ENCODE peak calls at places on chromosomes 13 and 19, in seven cellular contexts. V is T47D, O is HepG2, U is HCT116, G is H1, N is K562, R is GM12878. C is an unnamed sample.

GRCh38 chr19:45423033-45423588 is 606 bp downstream of the ERCC1 start:
- DNase-seq in V (no peak), O (no peak), U (no peak), G (no peak), N (no peak), R (no peak), C (no peak)

GRCh38 chr13:47499358-47500150 is 501.5 kb downstream of the SUCLA2 start:
- DNase-seq in V (no peak), O (no peak), U (no peak), G (no peak), N (no peak), R (no peak), C (no peak)

GRCh38 chr19:13926715-13927114 is 11.5 kb downstream of the PODNL1 start:
- DNase-seq in V (no peak), O (no peak), U (no peak), G (no peak), N (no peak), R (no peak), C (no peak)

GRCh38 chr19:42150940-42151339 is 18.7 kb upstream of the POU2F2 start:
- DNase-seq in V (no peak), O (no peak), U (no peak), G (no peak), N (no peak), R (no peak), C (peak; percentile 50)

GRCh38 chr13:70814684-70815083 is 706.4 kb upstream of the KLHL1 start:
- DNase-seq in V (no peak), O (no peak), U (no peak), G (no peak), N (no peak), R (no peak), C (no peak)

GRCh38 chr19:4083677-4084546 is 17.2 kb upstream of the ZBTB7A start:
- DNase-seq in V (peak; percentile 92), O (no peak), U (no peak), G (no peak), N (no peak), R (no peak), C (no peak)

GRCh38 chr19:36527873-36528193 is 238 bp downstream of the ZNF260 start:
- DNase-seq in V (no peak), O (no peak), U (no peak), G (no peak), N (no peak), R (no peak), C (no peak)

GRCh38 chr13:71813187-71813586 is 53.8 kb downstream of the DACH1 start:
- DNase-seq in V (no peak), O (no peak), U (no peak), G (no peak), N (no peak), R (no peak), C (no peak)

GRCh38 chr13:106187501-106187900 is 348.0 kb downstream of the EFNB2 start:
- DNase-seq in V (no peak), O (no peak), U (no peak), G (no peak), N (no peak), R (no peak), C (no peak)

GRCh38 chr13:36850790-36851438 is 31.9 kb downstream of the RFXAP start:
- DNase-seq in V (peak; percentile 33), O (peak; percentile 23), U (no peak), G (no peak), N (no peak), R (no peak), C (peak; percentile 24)

GRCh38 chr19:43731346-43731745 is 15.5 kb downstream of the IRGC start:
- DNase-seq in V (no peak), O (no peak), U (no peak), G (no peak), N (no peak), R (no peak), C (no peak)

GRCh38 chr19:20051841-20052768 is 12.8 kb upstream of the ZNF682 start:
- DNase-seq in V (peak; percentile 98), O (peak; percentile 92), U (no peak), G (peak; percentile 100), N (no peak), R (peak; percentile 17), C (peak; percentile 86)

GRCh38 chr19:42420055-42420544 is 7.1 kb downstream of the LIPE start:
- DNase-seq in V (peak; percentile 63), O (peak; percentile 80), U (peak; percentile 50), G (no peak), N (peak; percentile 90), R (no peak), C (peak; percentile 76)

DNA sequence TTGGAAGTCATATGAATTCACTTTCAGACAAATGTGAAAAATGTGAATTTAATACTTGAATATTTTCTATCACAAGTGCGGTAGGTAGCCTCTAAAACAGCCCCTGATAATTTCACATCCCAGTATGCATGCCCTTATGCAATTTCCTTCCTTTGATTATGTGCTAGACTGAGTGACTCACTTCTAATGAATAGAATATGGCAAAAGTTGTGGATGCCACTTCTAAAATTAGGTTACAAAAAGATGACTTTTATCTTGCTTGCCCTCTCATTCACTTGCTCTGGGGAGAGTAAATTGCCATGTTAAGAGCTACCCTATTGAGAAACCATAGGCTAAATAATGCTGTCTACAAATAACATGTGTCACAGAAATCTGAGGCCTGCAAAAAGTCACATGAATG is 402.5 kb upstream of the PCDH9 start:
- DNase-seq in V (no peak), O (no peak), U (no peak), G (no peak), N (no peak), R (no peak), C (no peak)
- TF ChIP-seq JUND in V (no peak), O (no peak), U (no peak), G (no peak), N (no peak), R (no peak), C (no peak)

GRCh38 chr19:50039968-50040367 is 14.2 kb downstream of the ZNF473 start:
- DNase-seq in V (no peak), O (peak; percentile 44), U (no peak), G (no peak), N (no peak), R (no peak), C (no peak)
- TF ChIP-seq JUND in V (no peak), O (no peak), U (no peak), G (no peak), N (no peak), R (no peak), C (no peak)

DNA sequence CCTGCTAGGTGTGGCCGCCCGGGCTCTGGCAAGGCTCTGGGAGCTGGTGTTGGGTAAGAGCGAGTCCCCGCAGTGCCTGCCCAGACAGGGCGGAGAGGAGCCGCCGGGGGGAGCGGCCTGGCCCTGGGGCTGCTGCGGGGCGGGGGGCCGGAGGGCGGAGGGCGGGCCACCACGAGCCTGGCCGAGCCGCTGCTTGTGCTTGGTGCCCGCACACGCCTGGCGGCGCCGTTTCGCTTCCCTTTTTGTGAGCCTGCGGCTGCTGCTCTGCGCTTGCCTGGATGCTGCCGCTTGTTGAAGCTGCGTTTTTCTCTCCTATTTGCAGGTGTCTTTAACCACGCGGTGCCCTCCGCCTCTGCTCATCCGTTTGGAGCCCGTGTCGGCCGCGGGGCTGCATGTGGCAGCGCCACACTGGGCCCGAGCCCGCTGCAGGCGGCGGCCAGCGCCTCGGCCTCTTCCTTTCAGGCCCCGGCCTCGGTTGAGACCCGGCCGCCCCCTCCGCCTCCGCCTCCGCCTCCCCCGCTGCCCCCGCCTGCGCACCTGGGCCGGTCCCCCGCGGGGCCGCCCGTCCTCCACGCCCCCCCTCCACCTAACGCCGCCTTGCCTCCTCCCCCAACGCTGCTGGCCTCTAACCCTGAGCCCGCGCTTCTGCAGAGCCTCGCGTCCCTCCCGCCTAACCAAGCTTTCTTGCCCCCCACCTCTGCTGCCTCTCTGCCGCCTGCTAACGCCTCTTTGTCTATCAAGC is 8.5 kb downstream of the PLEKHJ1 start:
- DNase-seq in V (no peak), O (no peak), U (no peak), G (no peak), N (no peak), R (no peak), C (no peak)
- TF ChIP-seq JUND in V (no peak), O (no peak), U (no peak), G (no peak), N (no peak), R (no peak), C (no peak)

DNA sequence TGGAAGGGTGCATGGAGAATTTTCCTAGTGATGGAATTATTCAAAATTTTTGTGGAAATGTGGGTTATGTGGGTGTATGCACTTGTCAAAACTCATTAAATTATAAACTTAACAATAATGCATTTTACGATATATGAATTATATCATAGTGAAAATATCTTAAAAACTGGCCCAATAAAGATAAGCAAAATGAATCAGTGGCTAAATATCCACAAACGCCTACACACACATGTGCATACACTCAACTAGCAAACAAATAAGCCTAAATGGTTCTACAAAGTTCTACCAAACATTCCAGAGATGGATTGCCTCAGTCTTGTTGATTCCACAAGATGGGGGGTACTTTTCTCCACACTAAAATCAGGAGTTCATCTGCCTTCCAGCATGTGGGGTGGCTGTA is 349.5 kb downstream of the TSHZ3 start:
- DNase-seq in V (no peak), O (no peak), U (no peak), G (no peak), N (no peak), R (no peak), C (no peak)
- TF ChIP-seq JUND in V (no peak), O (no peak), U (no peak), G (no peak), N (no peak), R (no peak), C (no peak)

GRCh38 chr13:33004454-33004853 is 11.8 kb upstream of the KL start:
- DNase-seq in V (peak; percentile 10), O (no peak), U (no peak), G (no peak), N (no peak), R (no peak), C (no peak)
- TF ChIP-seq JUND in V (no peak), O (no peak), U (no peak), G (no peak), N (no peak), R (no peak), C (no peak)